ENCODE peak calls at places on chromosome 9, in nine cellular contexts. V is stimulated activated CD8-positive, alpha-beta memory T cell treated with anti-CD3 and anti-CD28 coated beads, Interleukin-4, amount 100 ng/mL, for 1 hour; C is lung microvascular endothelial cell; L is RPMI8226; I is stimulated activated CD4-positive, alpha-beta T cell treated with anti-CD3 and anti-CD28 coated beads, Interleukin-1b, Interleukin-23, amount 100 ng/mL, for 48 hours; Z is mesothelial cell of epicardium; H is Ammon's horn; E is GDM1; K is lower leg skin. B is an unnamed sample.

GRCh38 chr9:27473135-27473534 is 51.0 kb upstream of the IFNK start:
- DNase-seq in V (no peak), C (no peak), L (no peak), I (no peak), Z (no peak), H (peak), E (no peak), K (peak), B (peak)

GRCh38 chr9:125325821-125326220 is 64.2 kb downstream of the GAPVD1 start:
- DNase-seq in V (no peak), C (no peak), L (no peak), I (no peak), Z (no peak), H (no peak), E (no peak), K (no peak), B (no peak)

GRCh38 chr9:79432485-79432884 is 139.3 kb upstream of the TLE4 start:
- DNase-seq in V (no peak), C (no peak), L (no peak), I (no peak), Z (no peak), H (no peak), E (no peak), K (no peak), B (no peak)

GRCh38 chr9:4927701-4928100 is 57.4 kb upstream of the JAK2 start:
- DNase-seq in V (no peak), C (no peak), L (no peak), I (no peak), Z (no peak), H (no peak), E (no peak), K (no peak), B (no peak)

GRCh38 chr9:22103650-22104575 is 94.8 kb upstream of the CDKN2B start:
- DNase-seq in V (no peak), C (no peak), L (peak), I (no peak), Z (no peak), H (no peak), E (no peak), K (no peak), B (no peak)

GRCh38 chr9:16371306-16371705 is 499.2 kb downstream of the BNC2 start:
- DNase-seq in V (no peak), C (no peak), L (no peak), I (no peak), Z (no peak), H (no peak), E (no peak), K (no peak), B (no peak)

GRCh38 chr9:113349434-113350337 is at the start of gene BSPRY:
- DNase-seq in V (no peak), C (no peak), L (peak), I (peak), Z (peak), H (no peak), E (no peak), K (no peak), B (no peak)

GRCh38 chr9:18675345-18675744 is 201.4 kb downstream of the ADAMTSL1 start:
- DNase-seq in V (no peak), C (peak), L (no peak), I (no peak), Z (no peak), H (no peak), E (no peak), K (no peak), B (no peak)

GRCh38 chr9:19184144-19184917 is 46.2 kb upstream of the DENND4C start:
- DNase-seq in V (peak), C (peak), L (peak), I (peak), Z (no peak), H (peak), E (peak), K (peak), B (no peak)

GRCh38 chr9:36922548-36922947 is 111.5 kb downstream of the PAX5 start:
- DNase-seq in V (no peak), C (no peak), L (no peak), I (no peak), Z (no peak), H (no peak), E (no peak), K (no peak), B (no peak)

GRCh38 chr9:132367613-132368305 is 13.0 kb upstream of the SETX start:
- DNase-seq in V (no peak), C (no peak), L (no peak), I (no peak), Z (no peak), H (no peak), E (no peak), K (no peak), B (no peak)

B was measured in breast epithelium.